ENCODE peak calls at places on chromosomes 5 and 9, in ten cellular contexts. One of them, this sample, is unnamed.
A peak's percentile ranks its signal among the peaks of the same experiment; 100 is the strongest.

GRCh38 chr5:64794053-64794770 is 25.5 kb downstream of the CWC27 start:
- DNase-seq in ovary: no peak
- DNase-seq in PC-9: no peak
- DNase-seq in psoas muscle: no peak
- DNase-seq in SK-N-MC: no peak
- DNase-seq in Peyer's patch: no peak
- DNase-seq in CD8-positive, alpha-beta T cell: no peak
- DNase-seq in prostate gland: no peak
- DNase-seq in suprapubic skin: no peak
- DNase-seq in adipocyte: no peak
- DNase-seq in this sample: no peak

GRCh38 chr9:115069771-115070170 is 48.2 kb downstream of the TNC start:
- DNase-seq in adipocyte: no peak
- DNase-seq in ovary: no peak
- DNase-seq in suprapubic skin: no peak
- DNase-seq in prostate gland: no peak
- DNase-seq in SK-N-MC: peak; percentile 96
- DNase-seq in PC-9: no peak
- DNase-seq in Peyer's patch: no peak
- DNase-seq in psoas muscle: no peak
- DNase-seq in CD8-positive, alpha-beta T cell: no peak
- DNase-seq in this sample: no peak

GRCh38 chr5:5270958-5271605 is 131.0 kb downstream of the ADAMTS16 start:
- DNase-seq in CD8-positive, alpha-beta T cell: no peak
- DNase-seq in ovary: peak; percentile 75
- DNase-seq in psoas muscle: peak; percentile 58
- DNase-seq in suprapubic skin: no peak
- DNase-seq in prostate gland: peak; percentile 48
- DNase-seq in adipocyte: no peak
- DNase-seq in SK-N-MC: no peak
- DNase-seq in Peyer's patch: no peak
- DNase-seq in PC-9: peak; percentile 100
- DNase-seq in this sample: peak; percentile 89

GRCh38 chr5:114311943-114312342 is 49.9 kb upstream of the KCNN2 start:
- DNase-seq in SK-N-MC: no peak
- DNase-seq in prostate gland: no peak
- DNase-seq in suprapubic skin: no peak
- DNase-seq in CD8-positive, alpha-beta T cell: no peak
- DNase-seq in adipocyte: no peak
- DNase-seq in psoas muscle: no peak
- DNase-seq in ovary: no peak
- DNase-seq in PC-9: no peak
- DNase-seq in Peyer's patch: no peak
- DNase-seq in this sample: no peak

GRCh38 chr9:33750307-33750838 is 45.0 kb upstream of the PRSS3 start:
- DNase-seq in PC-9: no peak
- DNase-seq in suprapubic skin: no peak
- DNase-seq in Peyer's patch: no peak
- DNase-seq in ovary: no peak
- DNase-seq in CD8-positive, alpha-beta T cell: no peak
- DNase-seq in SK-N-MC: no peak
- DNase-seq in adipocyte: peak; percentile 58
- DNase-seq in prostate gland: no peak
- DNase-seq in psoas muscle: no peak
- DNase-seq in this sample: no peak

GRCh38 chr9:113668057-113668456 is 204.5 kb downstream of the RGS3 start:
- DNase-seq in CD8-positive, alpha-beta T cell: no peak
- DNase-seq in suprapubic skin: no peak
- DNase-seq in ovary: no peak
- DNase-seq in PC-9: no peak
- DNase-seq in SK-N-MC: peak; percentile 94
- DNase-seq in prostate gland: no peak
- DNase-seq in adipocyte: peak; percentile 73
- DNase-seq in psoas muscle: no peak
- DNase-seq in Peyer's patch: no peak
- DNase-seq in this sample: no peak

GRCh38 chr5:34731435-34732232 is 75.5 kb downstream of the RAI14 start:
- DNase-seq in psoas muscle: no peak
- DNase-seq in SK-N-MC: no peak
- DNase-seq in adipocyte: no peak
- DNase-seq in ovary: no peak
- DNase-seq in prostate gland: no peak
- DNase-seq in Peyer's patch: no peak
- DNase-seq in PC-9: no peak
- DNase-seq in CD8-positive, alpha-beta T cell: no peak
- DNase-seq in suprapubic skin: no peak
- DNase-seq in this sample: no peak

GRCh38 chr9:77933019-77933418 is 98.6 kb downstream of the GNAQ start:
- DNase-seq in Peyer's patch: no peak
- DNase-seq in suprapubic skin: no peak
- DNase-seq in psoas muscle: no peak
- DNase-seq in adipocyte: no peak
- DNase-seq in ovary: no peak
- DNase-seq in prostate gland: no peak
- DNase-seq in CD8-positive, alpha-beta T cell: no peak
- DNase-seq in SK-N-MC: no peak
- DNase-seq in PC-9: peak; percentile 37
- DNase-seq in this sample: no peak

GRCh38 chr5:135399838-135400542 is 959 bp upstream of the MACROH2A1 start:
- DNase-seq in suprapubic skin: no peak
- DNase-seq in ovary: no peak
- DNase-seq in CD8-positive, alpha-beta T cell: no peak
- DNase-seq in psoas muscle: peak; percentile 34
- DNase-seq in adipocyte: no peak
- DNase-seq in PC-9: no peak
- DNase-seq in prostate gland: no peak
- DNase-seq in Peyer's patch: no peak
- DNase-seq in SK-N-MC: peak; percentile 16
- DNase-seq in this sample: no peak

GRCh38 chr5:172901012-172901780 is 58.0 kb upstream of the RPL26L1 start:
- DNase-seq in suprapubic skin: no peak
- DNase-seq in Peyer's patch: no peak
- DNase-seq in adipocyte: peak; percentile 35
- DNase-seq in PC-9: no peak
- DNase-seq in SK-N-MC: no peak
- DNase-seq in psoas muscle: peak; percentile 78
- DNase-seq in prostate gland: no peak
- DNase-seq in CD8-positive, alpha-beta T cell: no peak
- DNase-seq in ovary: peak; percentile 82
- DNase-seq in this sample: peak; percentile 86

GRCh38 chr5:146369691-146370090 is 31.1 kb downstream of the POU4F3 start:
- DNase-seq in psoas muscle: no peak
- DNase-seq in Peyer's patch: no peak
- DNase-seq in SK-N-MC: no peak
- DNase-seq in PC-9: no peak
- DNase-seq in adipocyte: peak; percentile 39
- DNase-seq in CD8-positive, alpha-beta T cell: no peak
- DNase-seq in prostate gland: no peak
- DNase-seq in ovary: no peak
- DNase-seq in suprapubic skin: no peak
- DNase-seq in this sample: peak; percentile 14

GRCh38 chr9:127078988-127079387 is 43.4 kb downstream of the ANGPTL2 start:
- DNase-seq in psoas muscle: no peak
- DNase-seq in prostate gland: no peak
- DNase-seq in adipocyte: no peak
- DNase-seq in PC-9: no peak
- DNase-seq in suprapubic skin: no peak
- DNase-seq in SK-N-MC: no peak
- DNase-seq in CD8-positive, alpha-beta T cell: no peak
- DNase-seq in ovary: no peak
- DNase-seq in Peyer's patch: no peak
- DNase-seq in this sample: no peak

GRCh38 chr9:136170291-136170901 is 34.5 kb downstream of the LHX3 start:
- DNase-seq in PC-9: no peak
- DNase-seq in suprapubic skin: no peak
- DNase-seq in prostate gland: peak; percentile 11
- DNase-seq in psoas muscle: no peak
- DNase-seq in ovary: peak; percentile 35
- DNase-seq in adipocyte: peak; percentile 42
- DNase-seq in Peyer's patch: peak; percentile 40
- DNase-seq in CD8-positive, alpha-beta T cell: peak; percentile 60
- DNase-seq in SK-N-MC: no peak
- DNase-seq in this sample: no peak

GRCh38 chr9:117160254-117160653 is 254.6 kb downstream of the ASTN2 start:
- DNase-seq in PC-9: no peak
- DNase-seq in prostate gland: no peak
- DNase-seq in psoas muscle: no peak
- DNase-seq in Peyer's patch: no peak
- DNase-seq in CD8-positive, alpha-beta T cell: no peak
- DNase-seq in ovary: no peak
- DNase-seq in suprapubic skin: no peak
- DNase-seq in adipocyte: no peak
- DNase-seq in SK-N-MC: no peak
- DNase-seq in this sample: no peak

GRCh38 chr5:128965011-128965637 is at the start of gene SLC27A6:
- DNase-seq in CD8-positive, alpha-beta T cell: no peak
- DNase-seq in PC-9: no peak
- DNase-seq in Peyer's patch: no peak
- DNase-seq in suprapubic skin: no peak
- DNase-seq in psoas muscle: no peak
- DNase-seq in adipocyte: peak; percentile 4
- DNase-seq in ovary: peak; percentile 46
- DNase-seq in SK-N-MC: no peak
- DNase-seq in prostate gland: no peak
- DNase-seq in this sample: peak; percentile 55

GRCh38 chr5:52878671-52879070 is 91.0 kb downstream of the ITGA1 start:
- DNase-seq in CD8-positive, alpha-beta T cell: no peak
- DNase-seq in SK-N-MC: no peak
- DNase-seq in psoas muscle: no peak
- DNase-seq in adipocyte: no peak
- DNase-seq in suprapubic skin: no peak
- DNase-seq in ovary: no peak
- DNase-seq in prostate gland: no peak
- DNase-seq in Peyer's patch: no peak
- DNase-seq in PC-9: no peak
- DNase-seq in this sample: no peak

GRCh38 chr5:96321371-96321770 is 111.7 kb downstream of the PCSK1 start:
- DNase-seq in SK-N-MC: no peak
- DNase-seq in ovary: no peak
- DNase-seq in adipocyte: peak; percentile 24
- DNase-seq in Peyer's patch: no peak
- DNase-seq in prostate gland: no peak
- DNase-seq in PC-9: no peak
- DNase-seq in suprapubic skin: no peak
- DNase-seq in psoas muscle: no peak
- DNase-seq in CD8-positive, alpha-beta T cell: no peak
- DNase-seq in this sample: peak; percentile 56

GRCh38 chr5:142296914-142297417 is 27.9 kb downstream of the SPRY4 start:
- DNase-seq in Peyer's patch: no peak
- DNase-seq in adipocyte: peak; percentile 74
- DNase-seq in ovary: no peak
- DNase-seq in PC-9: no peak
- DNase-seq in prostate gland: no peak
- DNase-seq in CD8-positive, alpha-beta T cell: no peak
- DNase-seq in SK-N-MC: no peak
- DNase-seq in psoas muscle: no peak
- DNase-seq in suprapubic skin: no peak
- DNase-seq in this sample: no peak

GRCh38 chr5:147780924-147781530 is 1.5 kb downstream of the JAKMIP2 start:
- DNase-seq in CD8-positive, alpha-beta T cell: no peak
- DNase-seq in adipocyte: no peak
- DNase-seq in psoas muscle: no peak
- DNase-seq in ovary: no peak
- DNase-seq in prostate gland: no peak
- DNase-seq in PC-9: no peak
- DNase-seq in SK-N-MC: no peak
- DNase-seq in suprapubic skin: no peak
- DNase-seq in Peyer's patch: no peak
- DNase-seq in this sample: no peak
- H3K4me3 ChIP-seq in CD8-positive, alpha-beta T cell: no peak overlapping the region
- H3K4me3 ChIP-seq in adipocyte: no peak overlapping the region
- H3K4me3 ChIP-seq in psoas muscle: no peak overlapping the region
- H3K4me3 ChIP-seq in ovary: no peak overlapping the region
- H3K4me3 ChIP-seq in prostate gland: no peak overlapping the region
- H3K4me3 ChIP-seq in PC-9: no peak overlapping the region
- H3K4me3 ChIP-seq in SK-N-MC: peak overlapping the region; percentile 91
- H3K4me3 ChIP-seq in suprapubic skin: no peak overlapping the region
- H3K4me3 ChIP-seq in Peyer's patch: no peak overlapping the region
- H3K4me3 ChIP-seq in this sample: no peak overlapping the region

GRCh38 chr5:178469975-178470692 is 120.1 kb downstream of the COL23A1 start:
- DNase-seq in psoas muscle: no peak
- DNase-seq in suprapubic skin: no peak
- DNase-seq in ovary: no peak
- DNase-seq in PC-9: no peak
- DNase-seq in prostate gland: no peak
- DNase-seq in CD8-positive, alpha-beta T cell: no peak
- DNase-seq in SK-N-MC: no peak
- DNase-seq in Peyer's patch: no peak
- DNase-seq in adipocyte: no peak
- DNase-seq in this sample: no peak
- H3K9me3 ChIP-seq in psoas muscle: no peaks in the 10 kb centered on the region
- H3K9me3 ChIP-seq in suprapubic skin: no peaks in the 10 kb centered on the region
- H3K9me3 ChIP-seq in ovary: no peaks in the 10 kb centered on the region
- H3K9me3 ChIP-seq in PC-9: no peaks in the 10 kb centered on the region
- H3K9me3 ChIP-seq in prostate gland: no peaks in the 10 kb centered on the region
- H3K9me3 ChIP-seq in CD8-positive, alpha-beta T cell: no peaks in the 10 kb centered on the region
- H3K9me3 ChIP-seq in SK-N-MC: no peaks in the 10 kb centered on the region
- H3K9me3 ChIP-seq in Peyer's patch: no peaks in the 10 kb centered on the region
- H3K9me3 ChIP-seq in adipocyte: peaks cover 8% of the 10 kb centered on the region
- H3K9me3 ChIP-seq in this sample: peaks cover 4% of the 10 kb centered on the region

DNA sequence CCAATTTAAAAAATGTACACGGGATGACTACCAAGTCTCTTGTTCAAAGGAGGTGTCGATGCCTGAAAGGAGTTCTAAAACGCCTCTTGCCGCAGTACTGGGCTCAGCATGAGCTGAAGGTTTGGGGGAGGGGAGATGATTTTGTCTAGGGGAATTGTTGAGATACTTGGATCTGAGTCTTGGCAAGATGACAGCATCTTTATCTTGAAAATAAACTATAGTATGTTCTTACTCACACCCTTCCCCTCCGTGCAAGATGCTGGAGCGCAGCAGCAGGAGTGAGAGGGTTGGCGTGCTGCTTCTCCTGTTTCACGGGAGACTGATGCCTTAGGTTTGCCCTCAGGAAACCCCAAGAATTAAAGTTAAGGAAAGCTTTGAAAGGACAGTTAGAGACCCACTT is 47.3 kb downstream of the FAM78A start:
- DNase-seq in adipocyte: no peak
- DNase-seq in SK-N-MC: no peak
- DNase-seq in PC-9: no peak
- DNase-seq in Peyer's patch: no peak
- DNase-seq in prostate gland: no peak
- DNase-seq in CD8-positive, alpha-beta T cell: no peak
- DNase-seq in ovary: no peak
- DNase-seq in psoas muscle: no peak
- DNase-seq in suprapubic skin: no peak
- DNase-seq in this sample: no peak
- H3K4me3 ChIP-seq in adipocyte: no peak overlapping the region
- H3K4me3 ChIP-seq in SK-N-MC: peak overlapping the region; percentile 49
- H3K4me3 ChIP-seq in PC-9: no peak overlapping the region
- H3K4me3 ChIP-seq in Peyer's patch: no peak overlapping the region
- H3K4me3 ChIP-seq in prostate gland: no peak overlapping the region
- H3K4me3 ChIP-seq in CD8-positive, alpha-beta T cell: no peak overlapping the region
- H3K4me3 ChIP-seq in ovary: no peak overlapping the region
- H3K4me3 ChIP-seq in psoas muscle: peak overlapping the region; percentile 22
- H3K4me3 ChIP-seq in suprapubic skin: no peak overlapping the region
- H3K4me3 ChIP-seq in this sample: no peak overlapping the region

DNA sequence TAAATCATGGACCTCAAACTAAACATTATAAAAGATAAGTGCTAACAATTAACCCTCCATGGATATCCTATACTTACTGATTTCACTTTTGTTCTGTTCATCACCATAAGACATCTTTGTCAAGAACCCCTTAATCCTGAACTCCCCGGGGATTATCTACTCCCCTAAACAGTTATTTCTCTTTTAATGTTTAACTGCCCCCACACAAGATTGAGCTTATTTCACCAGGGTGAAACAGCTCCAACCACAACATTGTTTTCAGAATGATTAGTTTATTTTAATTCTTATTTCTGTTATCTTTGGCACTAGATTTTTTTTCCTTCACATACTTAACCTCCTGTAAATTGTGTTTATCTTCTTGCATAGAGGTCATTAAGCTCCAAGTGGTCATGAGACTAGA is 103.2 kb upstream of the HCN1 start:
- DNase-seq in ovary: no peak
- DNase-seq in suprapubic skin: no peak
- DNase-seq in SK-N-MC: no peak
- DNase-seq in prostate gland: no peak
- DNase-seq in psoas muscle: no peak
- DNase-seq in Peyer's patch: no peak
- DNase-seq in PC-9: no peak
- DNase-seq in adipocyte: no peak
- DNase-seq in CD8-positive, alpha-beta T cell: no peak
- DNase-seq in this sample: no peak
- H3K9me3 ChIP-seq in ovary: peaks cover 7% of the 10 kb centered on the region
- H3K9me3 ChIP-seq in suprapubic skin: peaks cover 12% of the 10 kb centered on the region
- H3K9me3 ChIP-seq in SK-N-MC: peaks cover 3% of the 10 kb centered on the region
- H3K9me3 ChIP-seq in prostate gland: no peaks in the 10 kb centered on the region
- H3K9me3 ChIP-seq in psoas muscle: peaks cover 11% of the 10 kb centered on the region
- H3K9me3 ChIP-seq in Peyer's patch: no peaks in the 10 kb centered on the region
- H3K9me3 ChIP-seq in PC-9: no peaks in the 10 kb centered on the region
- H3K9me3 ChIP-seq in adipocyte: peaks cover 11% of the 10 kb centered on the region
- H3K9me3 ChIP-seq in CD8-positive, alpha-beta T cell: no peaks in the 10 kb centered on the region
- H3K9me3 ChIP-seq in this sample: peaks cover 4% of the 10 kb centered on the region